ENCODE peak calls at places on chromosomes 5 and 9, in six cellular contexts. One of them, this sample, is unnamed.

GRCh38 chr5:1312993-1313833 is 18.3 kb upstream of the TERT start:
- DNase-seq in kidney epithelial cell: no peak
- DNase-seq in ecto neural progenitor cell: no peak
- DNase-seq in RPMI7951: peak; percentile 67
- DNase-seq in activated CD8-positive, alpha-beta memory T cell treated with anti-CD3 and anti-CD28 coated beads for 1 hour: no peak
- DNase-seq in Ammon's horn: no peak
- DNase-seq in this sample: no peak

GRCh38 chr9:97501177-97501971 is at the start of gene TMOD1:
- DNase-seq in kidney epithelial cell: no peak
- DNase-seq in ecto neural progenitor cell: peak; percentile 77
- DNase-seq in RPMI7951: peak; percentile 67
- DNase-seq in activated CD8-positive, alpha-beta memory T cell treated with anti-CD3 and anti-CD28 coated beads for 1 hour: no peak
- DNase-seq in Ammon's horn: peak; percentile 82
- DNase-seq in this sample: no peak

GRCh38 chr5:73519531-73520283 is 21.5 kb downstream of the BTF3 start:
- DNase-seq in kidney epithelial cell: peak; percentile 45
- DNase-seq in ecto neural progenitor cell: peak; percentile 77
- DNase-seq in RPMI7951: peak; percentile 79
- DNase-seq in activated CD8-positive, alpha-beta memory T cell treated with anti-CD3 and anti-CD28 coated beads for 1 hour: no peak
- DNase-seq in Ammon's horn: peak; percentile 87
- DNase-seq in this sample: peak; percentile 74

GRCh38 chr5:168529361-168530234 is 493 bp downstream of the FBLL1 start:
- DNase-seq in kidney epithelial cell: no peak
- DNase-seq in ecto neural progenitor cell: peak; percentile 51
- DNase-seq in RPMI7951: no peak
- DNase-seq in activated CD8-positive, alpha-beta memory T cell treated with anti-CD3 and anti-CD28 coated beads for 1 hour: no peak
- DNase-seq in Ammon's horn: peak; percentile 15
- DNase-seq in this sample: no peak

GRCh38 chr9:134004131-134004873 is 12.2 kb upstream of the VAV2 start:
- DNase-seq in kidney epithelial cell: no peak
- DNase-seq in ecto neural progenitor cell: no peak
- DNase-seq in RPMI7951: no peak
- DNase-seq in activated CD8-positive, alpha-beta memory T cell treated with anti-CD3 and anti-CD28 coated beads for 1 hour: no peak
- DNase-seq in Ammon's horn: no peak
- DNase-seq in this sample: no peak

GRCh38 chr5:97208714-97209113 is 25.7 kb upstream of the RIOK2 start:
- DNase-seq in kidney epithelial cell: no peak
- DNase-seq in ecto neural progenitor cell: no peak
- DNase-seq in RPMI7951: no peak
- DNase-seq in activated CD8-positive, alpha-beta memory T cell treated with anti-CD3 and anti-CD28 coated beads for 1 hour: no peak
- DNase-seq in Ammon's horn: no peak
- DNase-seq in this sample: no peak

GRCh38 chr9:133090187-133090586 is 28.4 kb downstream of the CEL start:
- DNase-seq in kidney epithelial cell: no peak
- DNase-seq in ecto neural progenitor cell: no peak
- DNase-seq in RPMI7951: no peak
- DNase-seq in activated CD8-positive, alpha-beta memory T cell treated with anti-CD3 and anti-CD28 coated beads for 1 hour: no peak
- DNase-seq in Ammon's horn: no peak
- DNase-seq in this sample: no peak

GRCh38 chr9:34406219-34406618 is 29.5 kb upstream of the MYORG start:
- DNase-seq in kidney epithelial cell: no peak
- DNase-seq in ecto neural progenitor cell: no peak
- DNase-seq in RPMI7951: no peak
- DNase-seq in activated CD8-positive, alpha-beta memory T cell treated with anti-CD3 and anti-CD28 coated beads for 1 hour: no peak
- DNase-seq in Ammon's horn: no peak
- DNase-seq in this sample: no peak

GRCh38 chr5:143128412-143129071 is 274.9 kb downstream of the NR3C1 start:
- DNase-seq in kidney epithelial cell: no peak
- DNase-seq in ecto neural progenitor cell: no peak
- DNase-seq in RPMI7951: no peak
- DNase-seq in activated CD8-positive, alpha-beta memory T cell treated with anti-CD3 and anti-CD28 coated beads for 1 hour: no peak
- DNase-seq in Ammon's horn: no peak
- DNase-seq in this sample: no peak

GRCh38 chr9:119003218-119003617 is 366.0 kb downstream of the BRINP1 start:
- DNase-seq in kidney epithelial cell: peak; percentile 45
- DNase-seq in ecto neural progenitor cell: no peak
- DNase-seq in RPMI7951: peak; percentile 52
- DNase-seq in activated CD8-positive, alpha-beta memory T cell treated with anti-CD3 and anti-CD28 coated beads for 1 hour: no peak
- DNase-seq in Ammon's horn: no peak
- DNase-seq in this sample: peak; percentile 66

GRCh38 chr5:51810592-51810991 is 427.3 kb downstream of the ISL1 start:
- DNase-seq in kidney epithelial cell: peak; percentile 10
- DNase-seq in ecto neural progenitor cell: no peak
- DNase-seq in RPMI7951: no peak
- DNase-seq in activated CD8-positive, alpha-beta memory T cell treated with anti-CD3 and anti-CD28 coated beads for 1 hour: no peak
- DNase-seq in Ammon's horn: no peak
- DNase-seq in this sample: peak; percentile 56

GRCh38 chr9:77648458-77649108 is 461 bp upstream of the GNA14 start:
- DNase-seq in kidney epithelial cell: no peak
- DNase-seq in ecto neural progenitor cell: peak; percentile 66
- DNase-seq in RPMI7951: no peak
- DNase-seq in activated CD8-positive, alpha-beta memory T cell treated with anti-CD3 and anti-CD28 coated beads for 1 hour: no peak
- DNase-seq in Ammon's horn: peak; percentile 51
- DNase-seq in this sample: no peak

GRCh38 chr5:134490925-134491271 is 34.6 kb upstream of the JADE2 start:
- DNase-seq in kidney epithelial cell: no peak
- DNase-seq in ecto neural progenitor cell: no peak
- DNase-seq in RPMI7951: no peak
- DNase-seq in activated CD8-positive, alpha-beta memory T cell treated with anti-CD3 and anti-CD28 coated beads for 1 hour: no peak
- DNase-seq in Ammon's horn: no peak
- DNase-seq in this sample: no peak

GRCh38 chr9:35406183-35406959 is 83.5 kb upstream of the RUSC2 start:
- DNase-seq in kidney epithelial cell: no peak
- DNase-seq in ecto neural progenitor cell: peak; percentile 91
- DNase-seq in RPMI7951: no peak
- DNase-seq in activated CD8-positive, alpha-beta memory T cell treated with anti-CD3 and anti-CD28 coated beads for 1 hour: no peak
- DNase-seq in Ammon's horn: no peak
- DNase-seq in this sample: no peak

GRCh38 chr5:135204151-135204600 is 170.1 kb upstream of the PITX1 start:
- DNase-seq in kidney epithelial cell: no peak
- DNase-seq in ecto neural progenitor cell: no peak
- DNase-seq in RPMI7951: peak; percentile 46
- DNase-seq in activated CD8-positive, alpha-beta memory T cell treated with anti-CD3 and anti-CD28 coated beads for 1 hour: no peak
- DNase-seq in Ammon's horn: no peak
- DNase-seq in this sample: peak; percentile 21

GRCh38 chr9:18778846-18779245 is 254.2 kb downstream of the SAXO1 start:
- DNase-seq in kidney epithelial cell: no peak
- DNase-seq in ecto neural progenitor cell: no peak
- DNase-seq in RPMI7951: no peak
- DNase-seq in activated CD8-positive, alpha-beta memory T cell treated with anti-CD3 and anti-CD28 coated beads for 1 hour: no peak
- DNase-seq in Ammon's horn: no peak
- DNase-seq in this sample: no peak

GRCh38 chr5:176664886-176665285 is 17.6 kb downstream of the TSPAN17 start:
- DNase-seq in kidney epithelial cell: no peak
- DNase-seq in ecto neural progenitor cell: peak; percentile 67
- DNase-seq in RPMI7951: no peak
- DNase-seq in activated CD8-positive, alpha-beta memory T cell treated with anti-CD3 and anti-CD28 coated beads for 1 hour: no peak
- DNase-seq in Ammon's horn: no peak
- DNase-seq in this sample: no peak

GRCh38 chr5:160970605-160971191 is 118.7 kb upstream of the ATP10B start:
- DNase-seq in kidney epithelial cell: no peak
- DNase-seq in ecto neural progenitor cell: no peak
- DNase-seq in RPMI7951: no peak
- DNase-seq in activated CD8-positive, alpha-beta memory T cell treated with anti-CD3 and anti-CD28 coated beads for 1 hour: no peak
- DNase-seq in Ammon's horn: no peak
- DNase-seq in this sample: no peak

GRCh38 chr9:126057036-126057435 is 269.6 kb upstream of the MVB12B start:
- DNase-seq in kidney epithelial cell: no peak
- DNase-seq in ecto neural progenitor cell: no peak
- DNase-seq in RPMI7951: no peak
- DNase-seq in activated CD8-positive, alpha-beta memory T cell treated with anti-CD3 and anti-CD28 coated beads for 1 hour: no peak
- DNase-seq in Ammon's horn: no peak
- DNase-seq in this sample: no peak

GRCh38 chr5:140671472-140672210 is 1.7 kb downstream of the DND1 start:
- DNase-seq in kidney epithelial cell: no peak
- DNase-seq in ecto neural progenitor cell: no peak
- DNase-seq in RPMI7951: no peak
- DNase-seq in activated CD8-positive, alpha-beta memory T cell treated with anti-CD3 and anti-CD28 coated beads for 1 hour: no peak
- DNase-seq in Ammon's horn: no peak
- DNase-seq in this sample: no peak

GRCh38 chr5:8907168-8907868 is 638.6 kb downstream of the SEMA5A start:
- DNase-seq in kidney epithelial cell: peak; percentile 34
- DNase-seq in ecto neural progenitor cell: no peak
- DNase-seq in RPMI7951: peak; percentile 44
- DNase-seq in activated CD8-positive, alpha-beta memory T cell treated with anti-CD3 and anti-CD28 coated beads for 1 hour: no peak
- DNase-seq in Ammon's horn: no peak
- DNase-seq in this sample: peak; percentile 95

GRCh38 chr9:109012009-109012875 is 1.1 kb downstream of the CTNNAL1 start:
- DNase-seq in kidney epithelial cell: peak; percentile 93
- DNase-seq in ecto neural progenitor cell: peak; percentile 78
- DNase-seq in RPMI7951: peak; percentile 99
- DNase-seq in activated CD8-positive, alpha-beta memory T cell treated with anti-CD3 and anti-CD28 coated beads for 1 hour: peak; percentile 31
- DNase-seq in Ammon's horn: peak; percentile 73
- DNase-seq in this sample: peak; percentile 91

GRCh38 chr9:123562844-123563346 is 206.9 kb downstream of the CRB2 start:
- DNase-seq in kidney epithelial cell: peak; percentile 69
- DNase-seq in ecto neural progenitor cell: no peak
- DNase-seq in RPMI7951: peak; percentile 87
- DNase-seq in activated CD8-positive, alpha-beta memory T cell treated with anti-CD3 and anti-CD28 coated beads for 1 hour: no peak
- DNase-seq in Ammon's horn: peak; percentile 65
- DNase-seq in this sample: peak; percentile 66

GRCh38 chr5:138874241-138874640 is 894 bp downstream of the LRRTM2 start:
- DNase-seq in kidney epithelial cell: no peak
- DNase-seq in ecto neural progenitor cell: no peak
- DNase-seq in RPMI7951: peak; percentile 24
- DNase-seq in activated CD8-positive, alpha-beta memory T cell treated with anti-CD3 and anti-CD28 coated beads for 1 hour: no peak
- DNase-seq in Ammon's horn: peak; percentile 79
- DNase-seq in this sample: no peak

GRCh38 chr9:34869390-34869789 is 88.7 kb upstream of the PHF24 start:
- DNase-seq in kidney epithelial cell: no peak
- DNase-seq in ecto neural progenitor cell: no peak
- DNase-seq in RPMI7951: peak; percentile 11
- DNase-seq in activated CD8-positive, alpha-beta memory T cell treated with anti-CD3 and anti-CD28 coated beads for 1 hour: no peak
- DNase-seq in Ammon's horn: peak; percentile 10
- DNase-seq in this sample: no peak

GRCh38 chr9:37918665-37919165 is 14.8 kb upstream of the SLC25A51 start:
- DNase-seq in kidney epithelial cell: no peak
- DNase-seq in ecto neural progenitor cell: no peak
- DNase-seq in RPMI7951: no peak
- DNase-seq in activated CD8-positive, alpha-beta memory T cell treated with anti-CD3 and anti-CD28 coated beads for 1 hour: no peak
- DNase-seq in Ammon's horn: no peak
- DNase-seq in this sample: no peak

GRCh38 chr5:158461240-158461854 is 602.4 kb upstream of the CLINT1 start:
- DNase-seq in kidney epithelial cell: no peak
- DNase-seq in ecto neural progenitor cell: no peak
- DNase-seq in RPMI7951: no peak
- DNase-seq in activated CD8-positive, alpha-beta memory T cell treated with anti-CD3 and anti-CD28 coated beads for 1 hour: no peak
- DNase-seq in Ammon's horn: no peak
- DNase-seq in this sample: no peak

GRCh38 chr5:68285857-68286611 is 70.5 kb downstream of the PIK3R1 start:
- DNase-seq in kidney epithelial cell: no peak
- DNase-seq in ecto neural progenitor cell: no peak
- DNase-seq in RPMI7951: peak; percentile 60
- DNase-seq in activated CD8-positive, alpha-beta memory T cell treated with anti-CD3 and anti-CD28 coated beads for 1 hour: no peak
- DNase-seq in Ammon's horn: peak; percentile 70
- DNase-seq in this sample: peak; percentile 62

GRCh38 chr5:42454216-42454995 is 31.2 kb downstream of the GHR start:
- DNase-seq in kidney epithelial cell: no peak
- DNase-seq in ecto neural progenitor cell: no peak
- DNase-seq in RPMI7951: no peak
- DNase-seq in activated CD8-positive, alpha-beta memory T cell treated with anti-CD3 and anti-CD28 coated beads for 1 hour: no peak
- DNase-seq in Ammon's horn: no peak
- DNase-seq in this sample: no peak

GRCh38 chr5:37326536-37326935 is 44.4 kb downstream of the NUP155 start:
- DNase-seq in kidney epithelial cell: no peak
- DNase-seq in ecto neural progenitor cell: no peak
- DNase-seq in RPMI7951: no peak
- DNase-seq in activated CD8-positive, alpha-beta memory T cell treated with anti-CD3 and anti-CD28 coated beads for 1 hour: no peak
- DNase-seq in Ammon's horn: no peak
- DNase-seq in this sample: no peak

GRCh38 chr5:130141689-130142320 is 237.5 kb downstream of the CHSY3 start:
- DNase-seq in kidney epithelial cell: peak; percentile 9
- DNase-seq in ecto neural progenitor cell: peak; percentile 60
- DNase-seq in RPMI7951: no peak
- DNase-seq in activated CD8-positive, alpha-beta memory T cell treated with anti-CD3 and anti-CD28 coated beads for 1 hour: no peak
- DNase-seq in Ammon's horn: peak; percentile 22
- DNase-seq in this sample: no peak

GRCh38 chr9:130847306-130848217 is 12.5 kb downstream of the ABL1 start:
- DNase-seq in kidney epithelial cell: peak; percentile 90
- DNase-seq in ecto neural progenitor cell: no peak
- DNase-seq in RPMI7951: peak; percentile 98
- DNase-seq in activated CD8-positive, alpha-beta memory T cell treated with anti-CD3 and anti-CD28 coated beads for 1 hour: no peak
- DNase-seq in Ammon's horn: peak; percentile 48
- DNase-seq in this sample: peak; percentile 89

GRCh38 chr9:128405077-128405779 is 15.4 kb upstream of the CERCAM start:
- DNase-seq in kidney epithelial cell: no peak
- DNase-seq in ecto neural progenitor cell: peak; percentile 65
- DNase-seq in RPMI7951: no peak
- DNase-seq in activated CD8-positive, alpha-beta memory T cell treated with anti-CD3 and anti-CD28 coated beads for 1 hour: no peak
- DNase-seq in Ammon's horn: peak; percentile 64
- DNase-seq in this sample: no peak

This sample was measured in kidney glomerular epithelial cell.